ENCODE peak calls at places on chromosomes 13 and 19, in six cellular contexts. O, C, I, N, Y and A are unnamed samples.

GRCh38 chr13:27001705-27002104 is 169.9 kb downstream of the USP12 start:
- DNase-seq in O (no peak), C (no peak), I (peak; percentile 48), N (no peak), Y (no peak), A (no peak)

GRCh38 chr19:10871711-10872550 is 578 bp downstream of the CARM1 start:
- DNase-seq in O (peak; percentile 41), C (peak; percentile 74), I (peak; percentile 83), N (peak; percentile 94), Y (no peak), A (peak; percentile 46)

GRCh38 chr19:46426035-46426505 is 2.7 kb downstream of the PNMA8C start:
- DNase-seq in O (no peak), C (peak; percentile 33), I (no peak), N (no peak), Y (no peak), A (no peak)

GRCh38 chr19:16945364-16945714 is 56.5 kb downstream of the F2RL3 start:
- DNase-seq in O (no peak), C (no peak), I (no peak), N (no peak), Y (no peak), A (no peak)

GRCh38 chr13:32330438-32330837 is 15.1 kb downstream of the BRCA2 start:
- DNase-seq in O (no peak), C (no peak), I (no peak), N (no peak), Y (no peak), A (no peak)

GRCh38 chr13:74969419-74969818 is 512.5 kb downstream of the TBC1D4 start:
- DNase-seq in O (no peak), C (no peak), I (no peak), N (no peak), Y (no peak), A (no peak)

GRCh38 chr19:8904597-8904996 is 72.4 kb downstream of the MBD3L1 start:
- DNase-seq in O (no peak), C (no peak), I (no peak), N (no peak), Y (no peak), A (no peak)

GRCh38 chr13:59452189-59452588 is 711.5 kb downstream of the DIAPH3 start:
- DNase-seq in O (no peak), C (no peak), I (no peak), N (no peak), Y (no peak), A (peak; percentile 58)

GRCh38 chr13:91313103-91313502 is 34.4 kb upstream of the MIR17HG start:
- DNase-seq in O (no peak), C (peak; percentile 56), I (no peak), N (no peak), Y (no peak), A (peak; percentile 20)

GRCh38 chr19:18840288-18841260 is 8.8 kb downstream of the UPF1 start:
- DNase-seq in O (no peak), C (no peak), I (no peak), N (no peak), Y (no peak), A (no peak)

GRCh38 chr13:113428871-113429607 is 24.2 kb downstream of the ADPRHL1 start:
- DNase-seq in O (no peak), C (peak; percentile 1), I (no peak), N (no peak), Y (no peak), A (no peak)

GRCh38 chr19:35736913-35737886 is 5.1 kb downstream of the IGFLR1 start:
- DNase-seq in O (no peak), C (no peak), I (no peak), N (no peak), Y (no peak), A (no peak)

GRCh38 chr19:50702870-50703829 is 16.5 kb downstream of the SHANK1 start:
- DNase-seq in O (no peak), C (no peak), I (no peak), N (peak; percentile 44), Y (no peak), A (no peak)

GRCh38 chr13:97884707-97885468 is 68.6 kb upstream of the IPO5 start:
- DNase-seq in O (no peak), C (no peak), I (no peak), N (no peak), Y (no peak), A (no peak)

GRCh38 chr19:35940839-35941238 is 4.7 kb downstream of the LRFN3 start:
- DNase-seq in O (no peak), C (no peak), I (no peak), N (no peak), Y (no peak), A (no peak)

GRCh38 chr13:78910147-78910546 is 251.2 kb upstream of the OBI1 start:
- DNase-seq in O (no peak), C (no peak), I (no peak), N (no peak), Y (no peak), A (no peak)

GRCh38 chr13:23321534-23322241 is 111.8 kb downstream of the SACS start:
- DNase-seq in O (no peak), C (no peak), I (peak; percentile 76), N (no peak), Y (peak; percentile 63), A (peak; percentile 83)

GRCh38 chr19:7252364-7252763 is 41.9 kb downstream of the INSR start:
- DNase-seq in O (no peak), C (no peak), I (no peak), N (no peak), Y (no peak), A (no peak)
- H3K36me3 ChIP-seq in O (no peaks in the 10 kb centered on the region), C (no peaks in the 10 kb centered on the region), I (no peaks in the 10 kb centered on the region), N (no peaks in the 10 kb centered on the region), Y (no peaks in the 10 kb centered on the region), A (no peaks in the 10 kb centered on the region)

DNA sequence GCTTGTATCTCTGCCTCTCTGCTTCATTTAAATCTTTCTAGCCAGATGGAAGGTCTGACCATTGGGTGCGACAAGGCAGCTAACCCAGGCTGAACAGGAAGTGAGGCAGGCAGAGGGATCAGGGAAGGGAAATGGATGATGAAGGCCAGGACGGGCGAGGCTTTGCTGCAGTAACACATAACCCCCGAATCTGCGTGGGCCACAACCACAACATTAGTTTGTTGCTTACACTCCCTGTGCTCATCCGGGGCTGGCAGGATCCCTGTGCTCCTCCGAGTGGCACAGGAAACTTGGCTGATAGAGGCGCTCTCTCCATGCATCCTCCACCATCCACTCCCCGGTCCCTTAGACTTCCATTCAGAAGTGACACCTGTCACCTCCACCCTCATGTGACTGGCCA is 1.1 kb upstream of the FLT3LG start:
- DNase-seq in O (no peak), C (no peak), I (no peak), N (no peak), Y (no peak), A (no peak)
- H3K27ac ChIP-seq in O (no peak overlapping the region), C (no peak overlapping the region), I (no peak overlapping the region), N (peak overlapping the region; percentile 95), Y (no peak overlapping the region), A (no peak overlapping the region)

DNA sequence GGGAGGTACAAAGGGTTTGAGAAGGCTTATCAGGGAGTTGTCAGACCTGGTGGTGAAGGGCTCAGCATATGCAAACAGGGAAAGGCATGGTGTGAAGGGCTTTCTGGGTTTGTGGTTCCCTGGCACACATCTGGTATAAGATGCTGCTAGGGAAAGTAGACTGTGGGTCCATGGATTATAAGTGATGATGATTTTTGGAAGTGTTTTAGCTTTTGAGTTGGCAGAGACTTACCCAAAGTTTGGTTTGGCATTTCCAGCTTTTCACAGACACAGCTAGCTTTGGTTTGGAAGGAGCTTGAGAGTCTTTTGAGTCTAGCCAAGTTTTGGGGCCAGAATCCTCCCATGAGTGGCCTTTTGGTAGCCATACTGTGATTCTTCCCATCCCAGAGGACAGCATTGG is 2.3 kb downstream of the TRIM28 start:
- DNase-seq in O (no peak), C (no peak), I (no peak), N (no peak), Y (no peak), A (no peak)
- H3K36me3 ChIP-seq in O (peaks cover 46% of the 10 kb centered on the region), C (no peaks in the 10 kb centered on the region), I (peaks cover 49% of the 10 kb centered on the region), N (peaks cover 59% of the 10 kb centered on the region), Y (peaks cover 40% of the 10 kb centered on the region), A (peaks cover 63% of the 10 kb centered on the region)

DNA sequence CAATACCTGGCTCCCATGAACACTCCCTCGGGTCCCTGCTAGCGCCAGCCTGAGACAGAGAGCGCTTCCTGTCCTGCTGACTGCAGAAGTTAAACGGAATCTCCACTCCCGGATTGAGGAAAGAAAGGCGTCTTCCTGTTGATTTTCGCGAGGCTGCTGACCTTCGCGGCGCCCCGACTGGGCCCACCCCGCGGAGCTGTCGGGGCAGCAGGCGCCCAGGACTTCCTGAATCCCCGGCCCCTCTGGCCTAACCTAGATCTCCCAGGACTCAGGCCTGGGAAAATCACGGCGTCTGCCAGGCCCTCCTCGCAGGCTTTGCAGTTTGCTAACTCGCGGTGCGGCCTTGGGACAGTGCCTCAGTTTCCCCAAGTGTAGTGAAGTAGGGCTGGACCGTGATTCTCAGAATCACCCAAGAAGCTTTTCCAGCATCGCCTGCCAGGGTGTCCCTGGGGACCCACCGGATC is 108.8 kb downstream of the KCTD15 start:
- DNase-seq in O (no peak), C (peak; percentile 50), I (no peak), N (no peak), Y (no peak), A (no peak)
- H3K27ac ChIP-seq in O (peak overlapping the region; percentile 84), C (no peak overlapping the region), I (peak overlapping the region; percentile 56), N (peak overlapping the region; percentile 84), Y (peak overlapping the region; percentile 40), A (no peak overlapping the region)